ENCODE peak calls at places on chromosomes 11 and 22, in seven cellular contexts. V is pancreas, E is NCI-H345, H is epithelial cell of prostate, Y is NCI-H82, R is T-helper 1 cell, D is KBM-7. Q is an unnamed sample.
A peak's percentile ranks its signal among the peaks of the same experiment; 100 is the strongest.

GRCh38 chr11:119316729-119317591 is at the start of gene MCAM:
- DNase-seq in V (peak; percentile 79), E (peak; percentile 46), H (no peak), Y (peak; percentile 69), R (no peak), D (peak; percentile 61), Q (no peak)

GRCh38 chr11:122181372-122181771 is 65.4 kb upstream of the BLID start:
- DNase-seq in V (no peak), E (no peak), H (no peak), Y (no peak), R (no peak), D (no peak), Q (no peak)

GRCh38 chr11:11265320-11265719 is 87.7 kb downstream of the CSNK2A3 start:
- DNase-seq in V (no peak), E (no peak), H (no peak), Y (peak; percentile 3), R (no peak), D (no peak), Q (no peak)

GRCh38 chr11:134684576-134684975 is 272.5 kb upstream of the B3GAT1 start:
- DNase-seq in V (no peak), E (no peak), H (no peak), Y (no peak), R (no peak), D (no peak), Q (no peak)

GRCh38 chr22:49052560-49052959 is 775.1 kb downstream of the BRD1 start:
- DNase-seq in V (no peak), E (no peak), H (no peak), Y (no peak), R (no peak), D (no peak), Q (no peak)

GRCh38 chr11:134253189-134253993 is at the start of the genes ACAD8 and THYN1:
- DNase-seq in V (peak; percentile 98), E (peak; percentile 99), H (peak; percentile 74), Y (peak; percentile 98), R (peak; percentile 95), D (peak; percentile 97), Q (peak; percentile 95)

GRCh38 chr11:134048028-134048427 is 20.8 kb upstream of the JAM3 start:
- DNase-seq in V (peak; percentile 13), E (no peak), H (no peak), Y (no peak), R (no peak), D (no peak), Q (no peak)

GRCh38 chr22:39662677-39663034 is 92.1 kb downstream of the CACNA1I start:
- DNase-seq in V (no peak), E (no peak), H (no peak), Y (no peak), R (no peak), D (no peak), Q (no peak)

GRCh38 chr11:35303596-35304392 is 115.6 kb downstream of the SLC1A2 start:
- DNase-seq in V (no peak), E (no peak), H (no peak), Y (no peak), R (no peak), D (no peak), Q (peak; percentile 11)

GRCh38 chr11:43399983-43400630 is 41.4 kb downstream of the TTC17 start:
- DNase-seq in V (no peak), E (no peak), H (no peak), Y (no peak), R (no peak), D (no peak), Q (peak; percentile 5)

GRCh38 chr11:86747801-86748200 is 52.5 kb upstream of the PRSS23 start:
- DNase-seq in V (no peak), E (no peak), H (no peak), Y (no peak), R (no peak), D (no peak), Q (no peak)

GRCh38 chr22:33829549-33830280 is 90.6 kb downstream of the LARGE1 start:
- DNase-seq in V (no peak), E (peak; percentile 13), H (no peak), Y (peak; percentile 96), R (no peak), D (no peak), Q (no peak)

GRCh38 chr11:63933459-63933858 is 5.3 kb upstream of the NAA40 start:
- DNase-seq in V (no peak), E (no peak), H (no peak), Y (no peak), R (no peak), D (no peak), Q (no peak)

GRCh38 chr11:125380756-125381445 is 115.2 kb downstream of the FEZ1 start:
- DNase-seq in V (no peak), E (no peak), H (no peak), Y (no peak), R (no peak), D (no peak), Q (no peak)

GRCh38 chr11:104898685-104899013 is 389 bp upstream of the CASP12 start:
- DNase-seq in V (no peak), E (no peak), H (no peak), Y (no peak), R (no peak), D (no peak), Q (no peak)

GRCh38 chr22:23565942-23566715 is 14.0 kb downstream of the IGLL1 start:
- DNase-seq in V (peak; percentile 80), E (peak; percentile 31), H (no peak), Y (peak; percentile 42), R (no peak), D (peak; percentile 32), Q (no peak)

GRCh38 chr11:95711162-95711944 is 78.2 kb downstream of the FAM76B start:
- DNase-seq in V (no peak), E (no peak), H (no peak), Y (no peak), R (no peak), D (no peak), Q (peak; percentile 59)

GRCh38 chr11:86949995-86950993 is 4.9 kb downstream of the FZD4 start:
- DNase-seq in V (no peak), E (no peak), H (no peak), Y (no peak), R (no peak), D (no peak), Q (no peak)

GRCh38 chr11:103338621-103339484 is 229.6 kb downstream of the DYNC2H1 start:
- DNase-seq in V (no peak), E (no peak), H (no peak), Y (peak; percentile 42), R (no peak), D (no peak), Q (peak; percentile 67)

GRCh38 chr11:44243633-44244343 is 66.2 kb downstream of the ALX4 start:
- DNase-seq in V (no peak), E (no peak), H (no peak), Y (no peak), R (no peak), D (no peak), Q (peak; percentile 36)

GRCh38 chr11:15901790-15902189 is 454.6 kb downstream of the SOX6 start:
- DNase-seq in V (no peak), E (no peak), H (no peak), Y (no peak), R (no peak), D (no peak), Q (no peak)

GRCh38 chr11:60786811-60787567 is 1.9 kb downstream of the MS4A10 start:
- DNase-seq in V (no peak), E (no peak), H (no peak), Y (no peak), R (no peak), D (no peak), Q (peak; percentile 82)

GRCh38 chr22:17098379-17098819 is 13.6 kb downstream of the IL17RA start:
- DNase-seq in V (no peak), E (no peak), H (no peak), Y (no peak), R (no peak), D (peak; percentile 94), Q (no peak)

GRCh38 chr22:25482868-25483639 is 81.4 kb upstream of the GRK3 start:
- DNase-seq in V (no peak), E (no peak), H (no peak), Y (no peak), R (no peak), D (no peak), Q (no peak)

GRCh38 chr22:30031328-30031727 is 48.9 kb upstream of the HORMAD2 start:
- DNase-seq in V (no peak), E (no peak), H (no peak), Y (no peak), R (no peak), D (no peak), Q (no peak)

GRCh38 chr22:42296381-42296853 is 26.0 kb upstream of the TCF20 start:
- DNase-seq in V (no peak), E (peak; percentile 86), H (no peak), Y (no peak), R (no peak), D (no peak), Q (no peak)

GRCh38 chr11:112555491-112556364 is 295.1 kb upstream of the PLET1 start:
- DNase-seq in V (peak; percentile 55), E (peak; percentile 43), H (no peak), Y (peak; percentile 54), R (peak; percentile 42), D (peak; percentile 53), Q (peak; percentile 16)

GRCh38 chr11:59403546-59403945 is 22.7 kb downstream of the OR5A2 start:
- DNase-seq in V (no peak), E (no peak), H (no peak), Y (no peak), R (no peak), D (no peak), Q (no peak)